ENCODE peak calls at places on chromosome 6, in six cellular contexts. One of them, this sample, is unnamed.

GRCh38 chr6:169583867-169584541 is 117.8 kb downstream of the WDR27 start:
- DNase-seq in colonic mucosa: no peak
- DNase-seq in fibroblast of lung: no peak
- DNase-seq in brain microvascular endothelial cell: no peak
- DNase-seq in PC-3: no peak
- DNase-seq in heart left ventricle: no peak
- DNase-seq in this sample: no peak

GRCh38 chr6:157615411-157615763 is 207.7 kb upstream of the SNX9 start:
- DNase-seq in colonic mucosa: peak
- DNase-seq in fibroblast of lung: no peak
- DNase-seq in brain microvascular endothelial cell: no peak
- DNase-seq in PC-3: peak
- DNase-seq in heart left ventricle: no peak
- DNase-seq in this sample: no peak

GRCh38 chr6:9412951-9413559 is 977.7 kb upstream of the SLC35B3 start:
- DNase-seq in colonic mucosa: peak
- DNase-seq in fibroblast of lung: no peak
- DNase-seq in brain microvascular endothelial cell: no peak
- DNase-seq in PC-3: peak
- DNase-seq in heart left ventricle: no peak
- DNase-seq in this sample: peak

GRCh38 chr6:51467231-51467952 is 620.0 kb downstream of the PKHD1 start:
- DNase-seq in colonic mucosa: no peak
- DNase-seq in fibroblast of lung: no peak
- DNase-seq in brain microvascular endothelial cell: no peak
- DNase-seq in PC-3: no peak
- DNase-seq in heart left ventricle: no peak
- DNase-seq in this sample: no peak

GRCh38 chr6:148304976-148305375 is 37.7 kb upstream of the SASH1 start:
- DNase-seq in colonic mucosa: no peak
- DNase-seq in fibroblast of lung: peak
- DNase-seq in brain microvascular endothelial cell: peak
- DNase-seq in PC-3: peak
- DNase-seq in heart left ventricle: no peak
- DNase-seq in this sample: no peak

GRCh38 chr6:141552463-141552862 is 580.3 kb upstream of the GJE1 start:
- DNase-seq in colonic mucosa: no peak
- DNase-seq in fibroblast of lung: peak
- DNase-seq in brain microvascular endothelial cell: peak
- DNase-seq in PC-3: peak
- DNase-seq in heart left ventricle: no peak
- DNase-seq in this sample: peak

GRCh38 chr6:43405354-43405753 is 22.0 kb upstream of the ABCC10 start:
- DNase-seq in colonic mucosa: no peak
- DNase-seq in fibroblast of lung: peak
- DNase-seq in brain microvascular endothelial cell: no peak
- DNase-seq in PC-3: peak
- DNase-seq in heart left ventricle: no peak
- DNase-seq in this sample: no peak

GRCh38 chr6:150599199-150600002 is at the start of gene PLEKHG1:
- DNase-seq in colonic mucosa: peak
- DNase-seq in fibroblast of lung: peak
- DNase-seq in brain microvascular endothelial cell: peak
- DNase-seq in PC-3: peak
- DNase-seq in heart left ventricle: peak
- DNase-seq in this sample: peak

GRCh38 chr6:13012977-13013680 is 296.6 kb downstream of the PHACTR1 start:
- DNase-seq in colonic mucosa: no peak
- DNase-seq in fibroblast of lung: no peak
- DNase-seq in brain microvascular endothelial cell: no peak
- DNase-seq in PC-3: no peak
- DNase-seq in heart left ventricle: peak
- DNase-seq in this sample: peak

GRCh38 chr6:106287215-106287614 is 38.3 kb downstream of the ATG5 start:
- DNase-seq in colonic mucosa: no peak
- DNase-seq in fibroblast of lung: peak
- DNase-seq in brain microvascular endothelial cell: no peak
- DNase-seq in PC-3: no peak
- DNase-seq in heart left ventricle: no peak
- DNase-seq in this sample: peak

GRCh38 chr6:73937805-73938204 is 241.8 kb downstream of the CD109 start:
- DNase-seq in colonic mucosa: no peak
- DNase-seq in fibroblast of lung: no peak
- DNase-seq in brain microvascular endothelial cell: no peak
- DNase-seq in PC-3: no peak
- DNase-seq in heart left ventricle: no peak
- DNase-seq in this sample: no peak

GRCh38 chr6:30321692-30322388 is 4.9 kb upstream of the TRIM39 start:
- DNase-seq in colonic mucosa: no peak
- DNase-seq in fibroblast of lung: peak
- DNase-seq in brain microvascular endothelial cell: no peak
- DNase-seq in PC-3: no peak
- DNase-seq in heart left ventricle: no peak
- DNase-seq in this sample: no peak

GRCh38 chr6:37641546-37641945 is 56.1 kb downstream of the MDGA1 start:
- DNase-seq in colonic mucosa: no peak
- DNase-seq in fibroblast of lung: no peak
- DNase-seq in brain microvascular endothelial cell: no peak
- DNase-seq in PC-3: no peak
- DNase-seq in heart left ventricle: no peak
- DNase-seq in this sample: no peak

GRCh38 chr6:120916844-120917243 is 417.4 kb downstream of the TBC1D32 start:
- DNase-seq in colonic mucosa: no peak
- DNase-seq in fibroblast of lung: no peak
- DNase-seq in brain microvascular endothelial cell: no peak
- DNase-seq in PC-3: no peak
- DNase-seq in heart left ventricle: no peak
- DNase-seq in this sample: no peak

GRCh38 chr6:120913519-120913918 is 420.8 kb downstream of the TBC1D32 start:
- DNase-seq in colonic mucosa: no peak
- DNase-seq in fibroblast of lung: no peak
- DNase-seq in brain microvascular endothelial cell: no peak
- DNase-seq in PC-3: no peak
- DNase-seq in heart left ventricle: no peak
- DNase-seq in this sample: no peak

GRCh38 chr6:120918137-120918536 is 416.1 kb downstream of the TBC1D32 start:
- DNase-seq in colonic mucosa: no peak
- DNase-seq in fibroblast of lung: no peak
- DNase-seq in brain microvascular endothelial cell: no peak
- DNase-seq in PC-3: no peak
- DNase-seq in heart left ventricle: no peak
- DNase-seq in this sample: no peak
- TF ChIP-seq CTCF in colonic mucosa: no peak
- TF ChIP-seq CTCF in fibroblast of lung: no peak
- TF ChIP-seq CTCF in brain microvascular endothelial cell: no peak
- TF ChIP-seq CTCF in PC-3: no peak
- TF ChIP-seq CTCF in heart left ventricle: no peak
- TF ChIP-seq CTCF in this sample: no peak

DNA sequence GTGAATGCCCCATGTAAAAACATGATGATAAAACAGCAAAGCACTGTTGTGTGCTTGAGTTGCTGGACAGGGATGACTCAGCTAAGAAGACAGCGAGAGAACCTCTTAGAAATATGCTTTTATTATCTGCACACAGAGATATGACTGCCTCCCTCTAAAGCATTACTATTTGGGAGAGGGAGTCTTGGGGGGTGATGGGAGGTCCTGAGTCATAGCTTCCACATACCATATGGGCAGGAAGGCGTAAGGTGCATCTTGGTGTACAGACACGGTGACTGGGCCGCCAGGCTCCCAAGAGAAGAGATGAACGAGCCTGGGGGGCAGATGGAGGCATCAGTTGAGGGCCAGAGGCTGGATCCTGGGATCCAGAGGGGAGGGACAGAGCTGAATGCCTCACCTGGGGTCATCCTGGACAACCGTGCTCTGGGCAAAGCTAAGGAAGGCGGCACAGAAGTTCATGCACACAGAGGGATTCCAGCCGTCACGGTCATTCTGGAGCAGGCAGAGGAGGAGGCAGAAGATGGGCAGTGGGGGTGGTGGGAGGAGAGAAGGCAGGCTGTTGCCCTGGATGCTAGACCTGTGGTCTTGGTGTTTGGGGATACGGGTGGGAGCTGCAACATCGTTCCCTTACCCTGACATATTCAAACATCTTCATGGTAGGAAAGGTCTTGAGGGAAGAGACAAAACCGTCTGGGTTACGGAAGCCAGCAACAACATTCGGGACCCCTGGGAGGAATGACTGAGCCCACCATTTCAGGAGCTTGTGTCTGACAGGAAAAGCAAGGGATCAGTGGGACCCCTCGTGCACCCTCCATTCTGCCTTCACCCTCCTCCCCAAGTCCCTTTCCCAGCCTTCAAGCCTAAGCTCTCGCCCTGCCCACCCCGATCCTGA is 2.0 kb downstream of the DXO start:
- DNase-seq in colonic mucosa: no peak
- DNase-seq in fibroblast of lung: peak
- DNase-seq in brain microvascular endothelial cell: peak
- DNase-seq in PC-3: no peak
- DNase-seq in heart left ventricle: peak
- DNase-seq in this sample: peak
- H3K4me3 ChIP-seq in colonic mucosa: no peak
- H3K4me3 ChIP-seq in fibroblast of lung: peak
- H3K4me3 ChIP-seq in brain microvascular endothelial cell: no peak
- H3K4me3 ChIP-seq in PC-3: peak
- H3K4me3 ChIP-seq in heart left ventricle: no peak
- H3K4me3 ChIP-seq in this sample: peak

DNA sequence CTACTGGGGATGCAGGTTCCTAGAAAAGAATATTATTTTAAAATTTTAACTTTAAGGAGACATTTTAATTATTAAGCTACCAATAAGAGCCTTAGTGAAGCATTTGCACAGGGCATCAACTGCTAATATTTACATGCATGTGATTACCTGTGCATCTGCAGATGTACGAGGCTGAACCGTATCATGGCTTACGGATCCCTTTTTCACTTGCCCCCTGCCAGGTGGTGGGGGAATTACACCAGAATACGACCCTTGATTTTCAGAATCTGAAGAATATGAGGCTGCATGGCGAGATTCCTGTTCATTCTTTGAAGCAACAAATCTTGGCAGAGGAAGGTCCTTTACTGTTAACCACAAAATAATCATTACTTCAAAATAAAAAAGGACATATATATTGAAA is 42.7 kb downstream of the REPS1 start:
- DNase-seq in colonic mucosa: no peak
- DNase-seq in fibroblast of lung: no peak
- DNase-seq in brain microvascular endothelial cell: no peak
- DNase-seq in PC-3: peak
- DNase-seq in heart left ventricle: no peak
- DNase-seq in this sample: no peak
- TF ChIP-seq CTCF in colonic mucosa: no peak
- TF ChIP-seq CTCF in fibroblast of lung: no peak
- TF ChIP-seq CTCF in brain microvascular endothelial cell: peak
- TF ChIP-seq CTCF in PC-3: peak
- TF ChIP-seq CTCF in heart left ventricle: no peak
- TF ChIP-seq CTCF in this sample: peak

GRCh38 chr6:35185302-35185681 is 28.5 kb upstream of the SCUBE3 start:
- DNase-seq in colonic mucosa: no peak
- DNase-seq in fibroblast of lung: peak
- DNase-seq in brain microvascular endothelial cell: peak
- DNase-seq in PC-3: peak
- DNase-seq in heart left ventricle: peak
- DNase-seq in this sample: peak
- H3K4me3 ChIP-seq in colonic mucosa: no peak
- H3K4me3 ChIP-seq in fibroblast of lung: no peak
- H3K4me3 ChIP-seq in brain microvascular endothelial cell: no peak
- H3K4me3 ChIP-seq in PC-3: no peak
- H3K4me3 ChIP-seq in heart left ventricle: no peak
- H3K4me3 ChIP-seq in this sample: no peak

This sample was measured in choroid plexus epithelial cell.